ENCODE peak calls at places on chromosomes 3 and 15, in ten cellular contexts. J is effector memory CD8-positive, alpha-beta T cell; H is HS-5; T is skeletal muscle cell; U is upper lobe of right lung; D is stimulated activated naive B cell treated with anti-CD40 and anti-IgM and Interleukin-4, amounts not matched to agents 10 μg/mL and 1 μg/mL and 100 μg/mL, for 72 hours; L is GM12892; B is activated naive CD8-positive, alpha-beta T cell treated with anti-CD3 and anti-CD28 coated beads, Interleukin-2, amount 50 U/mL, for 24 hours; S is CD8-positive, alpha-beta memory T cell; K is activated gamma-delta T cell. C is an unnamed sample.

GRCh38 chr3:38649500-38650247 is at the start of gene SCN5A:
- DNase-seq in J (no peak), H (no peak), T (no peak), U (peak; percentile 70), D (no peak), L (peak; percentile 57), B (peak; percentile 54), S (peak; percentile 20), K (peak; percentile 21), C (peak; percentile 60)

GRCh38 chr3:66565301-66565700 is 64.5 kb upstream of the LRIG1 start:
- DNase-seq in J (no peak), H (no peak), T (no peak), U (no peak), D (no peak), L (no peak), B (no peak), S (no peak), K (no peak), C (no peak)

GRCh38 chr15:83657549-83657948 is 3.6 kb downstream of the ADAMTSL3 start:
- DNase-seq in J (no peak), H (no peak), T (no peak), U (no peak), D (no peak), L (no peak), B (no peak), S (no peak), K (no peak), C (peak; percentile 50)

GRCh38 chr3:127732303-127732702 is 59.6 kb downstream of the ABTB1 start:
- DNase-seq in J (no peak), H (no peak), T (no peak), U (no peak), D (no peak), L (no peak), B (no peak), S (no peak), K (no peak), C (no peak)

GRCh38 chr15:41559489-41560177 is 621 bp downstream of the TYRO3 start:
- DNase-seq in J (no peak), H (no peak), T (no peak), U (no peak), D (no peak), L (no peak), B (no peak), S (no peak), K (no peak), C (no peak)

GRCh38 chr3:16548721-16549120 is 35.2 kb upstream of the RFTN1 start:
- DNase-seq in J (no peak), H (peak; percentile 45), T (no peak), U (no peak), D (no peak), L (no peak), B (no peak), S (no peak), K (no peak), C (no peak)

GRCh38 chr3:127077068-127077467 is 94.2 kb downstream of the PLXNA1 start:
- DNase-seq in J (no peak), H (no peak), T (no peak), U (peak; percentile 69), D (no peak), L (no peak), B (no peak), S (no peak), K (no peak), C (no peak)

GRCh38 chr3:120350431-120350941 is 1.3 kb upstream of the LRRC58 start:
- DNase-seq in J (no peak), H (peak; percentile 48), T (peak; percentile 53), U (no peak), D (no peak), L (no peak), B (no peak), S (no peak), K (no peak), C (peak; percentile 8)

GRCh38 chr15:89374116-89375004 is 39.7 kb upstream of the POLG start:
- DNase-seq in J (no peak), H (no peak), T (no peak), U (no peak), D (no peak), L (no peak), B (no peak), S (no peak), K (no peak), C (no peak)

GRCh38 chr3:16723994-16724393 is 118.8 kb upstream of the DAZL start:
- DNase-seq in J (no peak), H (no peak), T (no peak), U (no peak), D (no peak), L (no peak), B (no peak), S (no peak), K (no peak), C (no peak)

GRCh38 chr3:145721273-145721805 is 439.6 kb downstream of the PLOD2 start:
- DNase-seq in J (no peak), H (no peak), T (no peak), U (no peak), D (no peak), L (no peak), B (no peak), S (no peak), K (no peak), C (no peak)

GRCh38 chr15:64527263-64527984 is 67.0 kb downstream of the ZNF609 start:
- DNase-seq in J (no peak), H (peak; percentile 46), T (peak; percentile 24), U (no peak), D (no peak), L (no peak), B (no peak), S (no peak), K (no peak), C (no peak)

GRCh38 chr3:64311424-64311920 is 86.2 kb upstream of the PRICKLE2 start:
- DNase-seq in J (no peak), H (no peak), T (no peak), U (no peak), D (no peak), L (no peak), B (no peak), S (no peak), K (no peak), C (peak; percentile 14)

GRCh38 chr3:50816896-50817295 is 142.2 kb downstream of the DOCK3 start:
- DNase-seq in J (no peak), H (no peak), T (no peak), U (no peak), D (no peak), L (no peak), B (no peak), S (no peak), K (no peak), C (no peak)

C was measured in dermis microvascular lymphatic vessel endothelial cell.